ENCODE peak calls at places on chromosomes 12 and 14, in five cellular contexts. O is adrenal gland, H is heart right ventricle, J is dorsolateral prefrontal cortex, Z is left lung. L is an unnamed sample. For H3K27me3, the result is how much of the 10 kb centered on the place peaks cover.

GRCh38 chr12:92496790-92497189 is 206.0 kb upstream of the PLEKHG7 start:
- DNase-seq in H (no peak), Z (no peak), J (no peak), O (no peak), L (no peak)

GRCh38 chr14:98889836-98890185 is 382.2 kb downstream of the BCL11B start:
- DNase-seq in Z (no peak), O (no peak), J (no peak), H (no peak), L (no peak)

GRCh38 chr12:26121841-26122680 is 2.8 kb downstream of the BHLHE41 start:
- DNase-seq in J (no peak), Z (peak), H (peak), O (peak), L (no peak)

GRCh38 chr14:81453166-81453766 is 53.1 kb upstream of the STON2 start:
- DNase-seq in H (no peak), O (peak), J (peak), Z (no peak), L (no peak)

GRCh38 chr12:94707892-94708291 is 57.5 kb upstream of the TMCC3 start:
- DNase-seq in Z (no peak), O (peak), J (no peak), H (peak), L (no peak)

GRCh38 chr14:64113279-64113678 is 180.9 kb downstream of the ESR2 start:
- DNase-seq in J (peak), Z (no peak), O (no peak), H (no peak), L (no peak)

GRCh38 chr14:99273025-99273723 is 1.2 kb upstream of the BCL11B start:
- DNase-seq in J (no peak), H (no peak), O (no peak), Z (no peak), L (peak)

GRCh38 chr14:49796025-49796424 is 28.1 kb downstream of the KLHDC2 start:
- DNase-seq in H (no peak), J (no peak), Z (no peak), O (no peak), L (no peak)

GRCh38 chr14:77219591-77219990 is 38.0 kb downstream of the TMEM63C start:
- DNase-seq in H (peak), O (peak), Z (no peak), J (peak), L (no peak)

GRCh38 chr14:73752297-73752992 is 38.3 kb upstream of the PNMA1 start:
- DNase-seq in Z (no peak), J (no peak), H (peak), O (peak), L (peak)

GRCh38 chr14:75273272-75274044 is 5.2 kb upstream of the FOS start:
- DNase-seq in J (no peak), Z (no peak), H (no peak), O (peak), L (no peak)

GRCh38 chr14:25389948-25390347 is 340.0 kb upstream of the STXBP6 start:
- DNase-seq in Z (no peak), H (no peak), O (no peak), J (no peak), L (no peak)

GRCh38 chr12:106079148-106079738 is 59.5 kb downstream of the NUAK1 start:
- DNase-seq in J (no peak), Z (no peak), O (no peak), H (no peak), L (no peak)

GRCh38 chr12:97335093-97335492 is 127.5 kb upstream of the RMST start:
- DNase-seq in H (no peak), Z (no peak), J (no peak), O (no peak), L (no peak)
- H3K27me3 ChIP-seq in H (under half), Z (under half), J (under half), O (under half), L (under half)

GRCh38 chr12:113220593-113221180 is 577 bp upstream of the TPCN1 start:
- DNase-seq in H (no peak), O (no peak), J (no peak), Z (peak), L (no peak)

GRCh38 chr12:113224955-113225354 is 3.7 kb downstream of the TPCN1 start:
- DNase-seq in O (no peak), J (no peak), Z (no peak), H (no peak), L (no peak)

GRCh38 chr12:113221997-113222729 is 899 bp downstream of the TPCN1 start:
- DNase-seq in O (no peak), Z (no peak), J (no peak), H (no peak), L (no peak)

GRCh38 chr12:113221181-113221996 is at the start of gene TPCN1:
- DNase-seq in J (peak), O (peak), Z (peak), H (peak), L (peak)

DNA sequence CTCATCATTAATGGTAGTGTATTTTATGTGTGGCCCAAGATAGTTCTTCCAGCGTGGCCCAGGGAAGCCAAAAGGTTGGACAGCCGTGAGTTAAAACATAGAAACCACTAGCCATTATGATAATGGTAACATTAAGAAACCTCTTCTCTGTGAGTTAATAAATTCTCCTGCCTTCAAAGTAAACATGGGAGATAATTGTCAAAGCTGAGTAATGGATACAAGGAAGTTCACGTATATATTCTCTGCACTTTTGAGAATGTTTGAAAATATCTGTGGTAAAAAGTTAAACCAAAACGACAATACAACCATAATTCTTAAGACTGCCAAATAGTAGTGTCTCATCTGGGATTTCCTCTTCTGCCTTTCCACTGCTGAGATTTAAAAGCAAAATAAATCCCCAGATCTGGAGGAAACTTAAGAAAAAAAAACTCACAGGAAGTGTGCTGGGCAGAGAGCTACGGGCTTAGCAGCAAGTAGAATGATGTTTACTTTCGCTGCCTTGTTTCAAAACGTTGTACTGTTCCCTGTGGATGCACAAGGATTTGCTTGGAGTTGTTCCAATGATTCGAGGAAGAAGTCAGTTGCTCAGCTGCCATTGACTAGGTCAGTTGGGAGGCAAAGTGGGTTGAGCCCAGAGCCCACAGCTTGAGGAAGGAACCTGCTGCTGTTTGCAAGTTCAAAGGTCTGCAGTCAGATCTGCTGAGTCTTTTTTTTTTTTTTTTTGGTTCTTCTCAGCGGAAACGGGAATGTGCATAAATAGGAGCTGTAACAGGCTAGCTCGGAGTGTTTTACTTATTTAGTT is 1.7 kb downstream of the TPCN1 start:
- DNase-seq in Z (no peak), H (peak), O (peak), J (no peak), L (no peak)
- TF ChIP-seq CTCF in Z (no peak), H (no peak), O (peak), J (no peak), L (no peak)

GRCh38 chr12:53942467-53942997 is 3.9 kb downstream of the HOXC13 start:
- DNase-seq in H (no peak), Z (no peak), O (no peak), J (no peak), L (no peak)

GRCh38 chr12:53941187-53941586 is 2.6 kb downstream of the HOXC13 start:
- DNase-seq in H (no peak), Z (no peak), J (no peak), O (no peak), L (no peak)

GRCh38 chr12:53939141-53940108 is 794 bp downstream of the HOXC13 start:
- DNase-seq in O (peak), Z (peak), J (no peak), H (no peak), L (no peak)

GRCh38 chr12:53941750-53942149 is 3.1 kb downstream of the HOXC13 start:
- DNase-seq in O (no peak), Z (no peak), J (no peak), H (no peak), L (no peak)

GRCh38 chr12:53940448-53941014 is 1.9 kb downstream of the HOXC13 start:
- DNase-seq in Z (no peak), H (no peak), O (no peak), J (no peak), L (no peak)
- H3K27me3 ChIP-seq in Z (half or more), H (under half), O (half or more), J (half or more), L (half or more)

DNA sequence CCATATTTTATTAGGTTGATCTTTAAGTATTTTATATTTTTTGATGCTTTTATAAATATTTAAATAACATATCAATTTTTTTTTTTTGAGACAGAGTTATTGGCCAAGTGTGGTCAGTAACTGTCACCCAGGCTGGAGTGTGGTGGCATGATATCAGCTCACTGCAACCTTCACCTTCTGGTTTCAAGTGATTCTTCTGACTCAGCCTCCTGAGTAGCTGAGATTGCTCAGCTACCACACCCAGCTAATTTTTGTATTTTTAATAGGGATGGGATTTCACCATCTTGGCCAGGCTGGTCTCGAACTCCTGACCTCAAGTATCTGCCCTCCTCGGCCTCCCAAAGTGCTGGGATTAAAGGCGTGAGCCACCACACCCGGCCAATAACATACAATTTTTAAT is 71.1 kb downstream of the FUT8 start:
- DNase-seq in Z (no peak), H (no peak), O (peak), J (no peak), L (no peak)
- TF ChIP-seq CTCF in Z (no peak), H (no peak), O (no peak), J (no peak), L (no peak)

GRCh38 chr14:72514660-72515025 is 379.3 kb downstream of the DPF3 start:
- DNase-seq in J (no peak), Z (no peak), O (no peak), H (no peak), L (no peak)
- H3K27me3 ChIP-seq in J (under half), Z (under half), O (under half), H (under half), L (under half)

GRCh38 chr12:49432616-49433015 is 65.4 kb downstream of the SPATS2 start:
- DNase-seq in O (no peak), Z (no peak), H (no peak), J (no peak), L (no peak)
- TF ChIP-seq CTCF in O (no peak), Z (no peak), H (no peak), J (no peak), L (no peak)